ENCODE peak calls at places on chromosome X, in four cellular contexts. One of them, this sample, is unnamed.

GRCh38 chrX:107775000-107775733 is 420 bp downstream of the TSC22D3 start:
- DNase-seq in fibroblast of lung: no peak
- DNase-seq in substantia nigra: no peak
- DNase-seq in Panc1: no peak
- DNase-seq in this sample: no peak

GRCh38 chrX:106802388-106803275 is at the start of gene TBC1D8B:
- DNase-seq in fibroblast of lung: peak; percentile 92
- DNase-seq in substantia nigra: peak; percentile 65
- DNase-seq in Panc1: peak; percentile 88
- DNase-seq in this sample: peak; percentile 72

GRCh38 chrX:20989361-20989760 is 384.9 kb upstream of the CNKSR2 start:
- DNase-seq in fibroblast of lung: peak; percentile 1
- DNase-seq in substantia nigra: no peak
- DNase-seq in Panc1: no peak
- DNase-seq in this sample: no peak

GRCh38 chrX:148470324-148470723 is 30.1 kb upstream of the AFF2 start:
- DNase-seq in fibroblast of lung: no peak
- DNase-seq in substantia nigra: no peak
- DNase-seq in Panc1: no peak
- DNase-seq in this sample: no peak

GRCh38 chrX:132480581-132481203 is 8.1 kb downstream of the MBNL3 start:
- DNase-seq in fibroblast of lung: peak; percentile 17
- DNase-seq in substantia nigra: no peak
- DNase-seq in Panc1: no peak
- DNase-seq in this sample: no peak

GRCh38 chrX:10110316-10110932 is 46.4 kb upstream of the CLCN4 start:
- DNase-seq in fibroblast of lung: no peak
- DNase-seq in substantia nigra: no peak
- DNase-seq in Panc1: no peak
- DNase-seq in this sample: no peak

GRCh38 chrX:48468247-48468671 is 1.8 kb downstream of the SLC38A5 start:
- DNase-seq in fibroblast of lung: no peak
- DNase-seq in substantia nigra: no peak
- DNase-seq in Panc1: no peak
- DNase-seq in this sample: no peak

GRCh38 chrX:152806035-152806434 is 24.5 kb downstream of the CETN2 start:
- DNase-seq in fibroblast of lung: no peak
- DNase-seq in substantia nigra: no peak
- DNase-seq in Panc1: no peak
- DNase-seq in this sample: no peak

GRCh38 chrX:873016-873415 is 242.4 kb downstream of the SHOX start:
- DNase-seq in fibroblast of lung: no peak
- DNase-seq in substantia nigra: no peak
- DNase-seq in Panc1: no peak
- DNase-seq in this sample: no peak

GRCh38 chrX:11049976-11050375 is 61.2 kb upstream of the HCCS start:
- DNase-seq in fibroblast of lung: no peak
- DNase-seq in substantia nigra: no peak
- DNase-seq in Panc1: no peak
- DNase-seq in this sample: no peak

GRCh38 chrX:861335-861890 is 230.8 kb downstream of the SHOX start:
- DNase-seq in fibroblast of lung: no peak
- DNase-seq in substantia nigra: no peak
- DNase-seq in Panc1: no peak
- DNase-seq in this sample: no peak

GRCh38 chrX:114365045-114365834 is 218.6 kb upstream of the HTR2C start:
- DNase-seq in fibroblast of lung: no peak
- DNase-seq in substantia nigra: no peak
- DNase-seq in Panc1: no peak
- DNase-seq in this sample: no peak

GRCh38 chrX:142686206-142686605 is 339.5 kb upstream of the SPANXN4 start:
- DNase-seq in fibroblast of lung: no peak
- DNase-seq in substantia nigra: no peak
- DNase-seq in Panc1: no peak
- DNase-seq in this sample: no peak

GRCh38 chrX:40058719-40059118 is 39.0 kb downstream of the BCOR start:
- DNase-seq in fibroblast of lung: no peak
- DNase-seq in substantia nigra: peak; percentile 7
- DNase-seq in Panc1: no peak
- DNase-seq in this sample: no peak

GRCh38 chrX:47579537-47579936 is 2.7 kb upstream of the TIMP1 start:
- DNase-seq in fibroblast of lung: peak; percentile 78
- DNase-seq in substantia nigra: no peak
- DNase-seq in Panc1: no peak
- DNase-seq in this sample: peak; percentile 13

DNA sequence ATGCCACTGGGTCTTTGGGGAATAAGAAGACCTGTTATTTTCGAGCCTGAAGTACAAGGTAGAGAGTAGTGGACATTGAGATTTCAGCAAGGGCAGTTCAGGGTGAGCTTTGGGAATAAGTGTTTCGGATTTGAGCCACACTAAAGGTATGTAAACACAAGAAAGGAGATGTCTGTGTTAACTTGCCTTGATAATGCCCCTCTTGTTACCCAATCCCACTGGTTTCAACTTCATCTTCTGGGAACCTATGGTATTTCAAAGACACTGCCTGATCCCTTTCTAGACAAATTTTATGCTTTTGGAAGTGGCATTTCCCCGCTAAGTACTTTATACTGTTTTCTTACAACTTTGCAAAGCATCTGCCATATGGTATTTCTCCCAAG is 79.4 kb downstream of the SLC9A6 start:
- DNase-seq in fibroblast of lung: no peak
- DNase-seq in substantia nigra: no peak
- DNase-seq in Panc1: no peak
- DNase-seq in this sample: no peak
- H3K27ac ChIP-seq in fibroblast of lung: peak overlapping the region; percentile 37
- H3K27ac ChIP-seq in substantia nigra: no peak overlapping the region
- H3K27ac ChIP-seq in Panc1: no peak overlapping the region
- H3K27ac ChIP-seq in this sample: no peak overlapping the region

DNA sequence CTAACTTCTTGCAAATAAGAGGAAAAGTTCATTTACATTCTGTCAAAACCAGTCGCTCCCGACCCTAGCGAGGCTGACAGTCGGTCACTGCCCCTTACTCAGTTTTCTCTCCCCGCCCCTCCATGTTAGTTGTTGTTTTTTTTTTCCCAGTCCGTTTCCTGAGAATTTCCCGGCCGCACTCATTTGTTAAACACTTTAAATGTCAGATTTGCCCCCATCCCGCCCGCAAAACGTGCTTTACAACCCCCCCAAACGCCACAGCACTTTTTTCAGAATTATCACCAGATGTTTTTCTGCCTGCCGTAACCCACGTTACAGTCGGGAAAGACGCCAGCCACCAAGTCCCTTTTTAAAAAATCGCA is 88.9 kb downstream of the HPRT1 start:
- DNase-seq in fibroblast of lung: no peak
- DNase-seq in substantia nigra: no peak
- DNase-seq in Panc1: no peak
- DNase-seq in this sample: no peak
- H3K27ac ChIP-seq in fibroblast of lung: peak overlapping the region; percentile 85
- H3K27ac ChIP-seq in substantia nigra: peak overlapping the region; percentile 12
- H3K27ac ChIP-seq in Panc1: peak overlapping the region; percentile 78
- H3K27ac ChIP-seq in this sample: peak overlapping the region; percentile 83

DNA sequence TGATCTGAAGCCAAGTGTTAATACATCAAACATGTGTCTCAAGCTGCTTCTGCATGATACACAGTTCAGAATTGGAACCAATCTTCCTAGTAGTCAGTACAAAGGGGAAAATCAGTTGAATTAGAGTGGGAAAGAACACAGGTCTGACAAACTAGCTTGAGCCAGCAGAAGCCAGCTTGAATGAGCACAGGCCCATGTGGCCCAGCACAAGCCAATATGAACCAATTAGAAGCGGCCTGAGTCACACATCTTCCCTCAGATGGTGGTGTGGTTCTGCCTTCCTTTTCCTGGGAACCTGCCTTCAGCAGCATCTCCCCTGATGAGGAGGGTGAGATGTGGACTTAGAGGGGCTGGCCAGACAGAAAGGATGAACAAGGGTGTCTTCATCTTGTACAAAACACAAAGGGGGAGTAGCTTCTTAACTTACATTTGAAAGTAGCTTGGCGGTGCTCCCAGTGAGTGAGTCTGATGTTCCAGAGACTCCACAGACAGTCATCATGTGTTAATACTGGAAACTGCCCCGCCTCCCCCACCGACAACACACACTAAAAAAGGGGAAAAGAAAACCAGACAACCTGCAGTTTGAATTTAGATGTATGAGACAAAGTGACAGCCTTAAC is 72.0 kb downstream of the FRMPD4 start:
- DNase-seq in fibroblast of lung: peak; percentile 72
- DNase-seq in substantia nigra: no peak
- DNase-seq in Panc1: no peak
- DNase-seq in this sample: peak; percentile 20
- H3K27ac ChIP-seq in fibroblast of lung: peak overlapping the region; percentile 60
- H3K27ac ChIP-seq in substantia nigra: no peak overlapping the region
- H3K27ac ChIP-seq in Panc1: no peak overlapping the region
- H3K27ac ChIP-seq in this sample: no peak overlapping the region

DNA sequence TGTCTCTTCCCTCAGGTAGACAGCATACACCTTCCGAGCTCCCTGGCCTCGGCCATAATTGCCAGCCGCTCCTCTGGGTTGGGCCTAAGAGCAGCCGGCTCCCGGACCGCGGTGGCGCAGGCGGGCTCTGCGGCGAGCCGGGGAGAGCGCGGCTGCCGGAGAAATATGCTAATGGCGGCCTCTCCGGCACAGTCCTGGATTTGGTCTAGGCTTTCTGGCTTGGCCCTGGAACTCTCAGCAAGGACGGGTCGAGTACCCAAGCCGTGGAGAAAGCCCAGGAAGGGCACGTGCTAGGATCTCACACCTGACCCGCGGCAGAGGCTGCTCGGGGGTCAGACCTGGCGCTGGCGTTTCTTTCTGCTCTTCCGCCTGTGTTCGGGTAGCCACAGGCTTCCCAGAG is 18.6 kb upstream of the ZIC3 start:
- DNase-seq in fibroblast of lung: no peak
- DNase-seq in substantia nigra: no peak
- DNase-seq in Panc1: no peak
- DNase-seq in this sample: no peak
- H3K27ac ChIP-seq in fibroblast of lung: no peak overlapping the region
- H3K27ac ChIP-seq in substantia nigra: no peak overlapping the region
- H3K27ac ChIP-seq in Panc1: no peak overlapping the region
- H3K27ac ChIP-seq in this sample: no peak overlapping the region

GRCh38 chrX:65679071-65679540 is 11.7 kb downstream of the MSN start:
- DNase-seq in fibroblast of lung: peak; percentile 81
- DNase-seq in substantia nigra: no peak
- DNase-seq in Panc1: peak; percentile 63
- DNase-seq in this sample: peak; percentile 55
- H3K27ac ChIP-seq in fibroblast of lung: peak overlapping the region; percentile 77
- H3K27ac ChIP-seq in substantia nigra: no peak overlapping the region
- H3K27ac ChIP-seq in Panc1: no peak overlapping the region
- H3K27ac ChIP-seq in this sample: peak overlapping the region; percentile 28

GRCh38 chrX:65127804-65128203 is 151.6 kb upstream of the ZC4H2 start:
- DNase-seq in fibroblast of lung: no peak
- DNase-seq in substantia nigra: no peak
- DNase-seq in Panc1: no peak
- DNase-seq in this sample: no peak
- H3K27ac ChIP-seq in fibroblast of lung: no peak overlapping the region
- H3K27ac ChIP-seq in substantia nigra: no peak overlapping the region
- H3K27ac ChIP-seq in Panc1: no peak overlapping the region
- H3K27ac ChIP-seq in this sample: no peak overlapping the region

GRCh38 chrX:23667239-23668177 is at the start of gene PRDX4:
- DNase-seq in fibroblast of lung: peak; percentile 81
- DNase-seq in substantia nigra: peak; percentile 82
- DNase-seq in Panc1: peak; percentile 20
- DNase-seq in this sample: peak; percentile 79

GRCh38 chrX:23668335-23668734 is 1.0 kb downstream of the PRDX4 start:
- DNase-seq in fibroblast of lung: no peak
- DNase-seq in substantia nigra: no peak
- DNase-seq in Panc1: no peak
- DNase-seq in this sample: no peak

DNA sequence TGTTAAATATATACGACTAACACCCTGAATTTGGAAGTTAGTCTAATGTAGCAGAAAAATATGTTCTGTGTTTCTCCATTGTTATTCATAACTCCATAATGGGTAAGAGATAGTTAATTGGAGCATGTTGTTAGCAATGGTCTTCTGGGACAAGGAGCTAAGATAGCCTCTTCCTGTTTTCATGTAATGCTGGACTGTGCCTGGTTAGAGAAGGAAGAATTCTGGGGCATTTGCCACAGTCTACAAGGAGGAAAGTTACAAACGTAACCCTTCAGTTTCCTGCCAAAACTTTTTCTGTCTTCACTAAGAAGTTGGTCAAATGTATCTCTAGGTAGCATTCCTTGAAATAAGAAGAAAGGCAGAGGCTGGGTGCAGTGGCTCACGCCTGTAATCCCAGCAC is 5.8 kb downstream of the PRDX4 start:
- DNase-seq in fibroblast of lung: no peak
- DNase-seq in substantia nigra: no peak
- DNase-seq in Panc1: no peak
- DNase-seq in this sample: no peak
- H3K27ac ChIP-seq in fibroblast of lung: no peak overlapping the region
- H3K27ac ChIP-seq in substantia nigra: no peak overlapping the region
- H3K27ac ChIP-seq in Panc1: no peak overlapping the region
- H3K27ac ChIP-seq in this sample: no peak overlapping the region

DNA sequence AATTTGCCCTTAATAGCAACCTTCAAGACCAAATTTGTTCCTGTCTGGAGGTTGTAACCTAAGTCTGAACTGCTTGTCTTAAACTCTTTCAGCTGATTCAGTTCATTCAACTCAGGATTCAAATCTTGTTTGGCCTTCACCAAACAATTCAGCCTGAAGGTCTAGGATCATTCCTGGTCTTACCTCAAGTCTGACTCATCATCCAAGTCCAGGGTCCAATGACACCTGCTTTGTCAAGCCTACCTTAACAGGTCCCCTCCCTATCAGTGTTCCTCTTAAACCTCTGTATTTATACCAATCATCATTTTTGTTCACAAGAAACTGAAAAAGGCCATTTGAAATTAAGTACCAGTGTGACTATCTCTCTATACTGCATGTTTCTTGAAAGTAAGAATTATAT is 237.8 kb downstream of the PPP1R2C start:
- DNase-seq in fibroblast of lung: no peak
- DNase-seq in substantia nigra: no peak
- DNase-seq in Panc1: no peak
- DNase-seq in this sample: no peak
- H3K27ac ChIP-seq in fibroblast of lung: no peak overlapping the region
- H3K27ac ChIP-seq in substantia nigra: no peak overlapping the region
- H3K27ac ChIP-seq in Panc1: no peak overlapping the region
- H3K27ac ChIP-seq in this sample: no peak overlapping the region

GRCh38 chrX:71067079-71067478 is 1.1 kb downstream of the SNX12 start:
- DNase-seq in fibroblast of lung: no peak
- DNase-seq in substantia nigra: no peak
- DNase-seq in Panc1: no peak
- DNase-seq in this sample: no peak
- H3K27ac ChIP-seq in fibroblast of lung: peak overlapping the region; percentile 82
- H3K27ac ChIP-seq in substantia nigra: no peak overlapping the region
- H3K27ac ChIP-seq in Panc1: peak overlapping the region; percentile 91
- H3K27ac ChIP-seq in this sample: no peak overlapping the region

DNA sequence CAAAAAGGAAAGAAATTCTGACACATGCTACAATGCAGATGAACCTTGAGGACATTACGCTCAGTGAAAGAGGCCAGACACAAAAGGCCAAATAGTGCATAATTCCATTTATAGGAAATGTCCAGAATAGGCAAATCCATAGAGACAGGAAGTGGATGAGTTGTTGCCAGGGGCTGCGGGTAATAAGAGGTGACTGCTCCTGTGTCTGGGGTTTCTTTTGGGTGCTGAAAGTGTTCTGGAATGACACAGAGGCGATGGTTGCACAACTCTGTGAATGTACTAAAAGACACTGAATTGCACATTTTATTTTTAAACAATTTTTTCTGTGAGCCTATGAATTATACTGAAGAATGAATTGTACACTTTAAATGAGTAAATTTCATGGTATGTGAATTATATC is 23.3 kb upstream of the IRAK1 start:
- DNase-seq in fibroblast of lung: peak; percentile 74
- DNase-seq in substantia nigra: no peak
- DNase-seq in Panc1: no peak
- DNase-seq in this sample: no peak
- H3K27ac ChIP-seq in fibroblast of lung: peak overlapping the region; percentile 54
- H3K27ac ChIP-seq in substantia nigra: no peak overlapping the region
- H3K27ac ChIP-seq in Panc1: no peak overlapping the region
- H3K27ac ChIP-seq in this sample: peak overlapping the region; percentile 83